ENCODE peak calls at places on chromosomes 5 and 9, in eight cellular contexts. I is NT2/D1, X is PC-3, Z is hepatocyte, L is RWPE2, O is adrenal gland, C is SJCRH30, E is H9. H is an unnamed sample. For H3K4me1 and H3K27me3, the result is how much of the 10 kb centered on the place peaks cover.

GRCh38 chr9:137694962-137695875 is 76.4 kb downstream of the EHMT1 start:
- DNase-seq in Z (peak), O (peak), C (no peak), E (peak), X (peak), L (no peak), I (peak), H (peak)

GRCh38 chr5:145101246-145101645 is 733.9 kb downstream of the PRELID2 start:
- DNase-seq in E (no peak), I (no peak), L (no peak), X (peak), O (no peak), Z (peak), C (no peak), H (no peak)

GRCh38 chr9:100686420-100686819 is 108.5 kb downstream of the CAVIN4 start:
- DNase-seq in E (no peak), C (no peak), Z (no peak), X (no peak), L (no peak), I (no peak), O (no peak), H (no peak)

GRCh38 chr5:127298036-127298429 is 7.4 kb downstream of the MEGF10 start:
- DNase-seq in X (no peak), E (no peak), L (no peak), Z (no peak), I (no peak), O (no peak), C (no peak), H (no peak)

GRCh38 chr5:74122979-74123575 is 497.1 kb downstream of the ARHGEF28 start:
- DNase-seq in C (peak), L (no peak), I (no peak), X (peak), Z (no peak), O (no peak), E (no peak), H (no peak)

GRCh38 chr9:27514551-27514950 is 9.5 kb upstream of the IFNK start:
- DNase-seq in I (no peak), E (no peak), X (no peak), L (no peak), C (no peak), O (no peak), Z (no peak), H (peak)

GRCh38 chr5:73759771-73760170 is 133.8 kb downstream of the ARHGEF28 start:
- DNase-seq in X (no peak), L (no peak), I (no peak), Z (no peak), E (no peak), C (no peak), O (peak), H (no peak)

GRCh38 chr5:172163346-172163745 is 24.7 kb downstream of the STK10 start:
- DNase-seq in I (no peak), E (no peak), X (no peak), L (no peak), C (no peak), Z (no peak), O (peak), H (no peak)

GRCh38 chr5:150434502-150434901 is 15.0 kb downstream of the RPS14 start:
- DNase-seq in I (no peak), O (no peak), E (no peak), Z (peak), X (no peak), C (peak), L (peak), H (no peak)

GRCh38 chr5:30341492-30341891 is 852.0 kb upstream of the CDH6 start:
- DNase-seq in C (no peak), E (no peak), I (no peak), O (no peak), L (no peak), Z (no peak), X (peak), H (no peak)

GRCh38 chr9:76793784-76794431 is 29.7 kb downstream of the PCA3 start:
- DNase-seq in X (no peak), E (no peak), O (no peak), Z (no peak), L (no peak), I (no peak), C (no peak), H (no peak)

GRCh38 chr5:179376701-179377420 is 31.6 kb upstream of the ADAMTS2 start:
- DNase-seq in I (no peak), L (peak), E (peak), X (no peak), Z (no peak), C (no peak), O (no peak), H (no peak)

GRCh38 chr5:110853267-110853666 is 114.5 kb downstream of the SLC25A46 start:
- DNase-seq in O (no peak), I (no peak), Z (no peak), C (no peak), E (no peak), X (peak), L (no peak), H (no peak)

GRCh38 chr9:33133186-33133585 is 34.0 kb downstream of the B4GALT1 start:
- DNase-seq in C (no peak), X (no peak), L (no peak), I (no peak), E (no peak), O (no peak), Z (no peak), H (no peak)

GRCh38 chr5:139562847-139563246 is 1.7 kb downstream of the UBE2D2 start:
- DNase-seq in I (no peak), L (no peak), C (no peak), O (no peak), X (peak), E (no peak), Z (no peak), H (no peak)

GRCh38 chr5:137137013-137137632 is 362.0 kb downstream of the SPOCK1 start:
- DNase-seq in I (no peak), E (peak), Z (no peak), L (no peak), X (no peak), C (no peak), O (no peak), H (no peak)

GRCh38 chr9:123062306-123063171 is 29.1 kb downstream of the GPR21 start:
- DNase-seq in X (no peak), I (no peak), Z (no peak), C (peak), O (no peak), L (no peak), E (no peak), H (no peak)

GRCh38 chr5:42889311-42889933 is 77.7 kb upstream of the SELENOP start:
- DNase-seq in C (peak), I (peak), X (peak), Z (peak), L (no peak), E (peak), O (peak), H (peak)

GRCh38 chr5:135295852-135296251 is 103.2 kb downstream of the MACROH2A1 start:
- DNase-seq in C (no peak), I (no peak), Z (no peak), O (no peak), L (no peak), E (no peak), X (no peak), H (no peak)

GRCh38 chr5:131694926-131695325 is 59.9 kb upstream of the RAPGEF6 start:
- DNase-seq in X (no peak), O (no peak), I (no peak), Z (no peak), E (no peak), L (no peak), C (no peak), H (no peak)

GRCh38 chr9:126916909-126917308 is 2.3 kb downstream of the RALGPS1 start:
- DNase-seq in I (no peak), L (no peak), C (no peak), Z (no peak), X (no peak), E (peak), O (no peak), H (no peak)

GRCh38 chr5:68548959-68549676 is 333.6 kb downstream of the PIK3R1 start:
- DNase-seq in O (no peak), I (no peak), X (peak), L (peak), E (no peak), Z (peak), C (peak), H (no peak)

GRCh38 chr5:42950466-42951168 is 89.5 kb downstream of the ANXA2R start:
- DNase-seq in Z (no peak), E (peak), C (peak), I (peak), X (peak), L (peak), O (peak), H (peak)

DNA sequence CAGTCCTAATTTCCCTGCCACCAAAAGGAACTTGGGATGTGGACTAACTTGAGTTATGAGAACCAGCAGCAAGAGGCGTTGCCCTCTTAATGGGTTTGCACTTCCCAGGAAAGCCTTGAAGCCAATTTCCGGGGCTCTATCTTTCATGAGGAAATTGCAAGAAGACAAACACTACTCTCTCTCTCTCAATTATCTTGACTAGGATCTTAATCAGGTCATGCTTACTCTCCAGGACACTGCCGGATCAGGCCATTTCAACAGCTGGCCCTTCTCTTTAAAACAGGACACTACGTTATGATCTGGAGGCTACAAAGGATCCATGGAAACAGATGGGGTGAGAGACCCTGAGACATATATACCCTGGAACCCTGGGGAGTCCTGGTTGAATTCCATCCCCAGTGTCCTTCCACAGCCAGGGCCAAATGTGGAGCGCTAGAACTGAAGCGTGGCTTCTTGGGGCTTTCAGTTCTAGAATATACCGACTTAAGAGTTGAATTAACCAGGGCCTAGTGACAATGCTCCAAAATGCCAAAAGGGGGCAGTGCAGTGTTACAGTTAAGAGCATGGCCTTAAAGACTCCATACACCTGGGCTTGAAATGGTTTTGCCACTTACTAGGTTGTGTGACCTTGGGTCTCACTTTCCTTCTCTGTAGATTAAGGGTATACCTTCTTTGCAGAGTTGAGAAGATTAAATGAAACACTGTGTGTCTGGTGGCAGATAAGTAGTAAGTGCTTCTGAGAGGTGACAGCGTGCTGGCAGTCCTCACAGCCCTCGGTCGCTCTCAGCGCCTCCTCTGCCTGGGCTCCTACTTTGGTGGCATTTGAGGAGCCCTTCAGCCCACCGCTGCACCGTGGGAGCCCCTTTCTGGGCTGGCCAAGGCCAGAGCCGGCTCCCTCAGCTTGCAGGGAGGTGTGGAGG is 21.1 kb downstream of the FAM219A start:
- DNase-seq in C (peak), Z (peak), E (peak), L (no peak), X (peak), I (peak), O (peak), H (peak)
- H3K4me1 ChIP-seq in C (under half), Z (under half), E (under half), L (under half), X (under half), I (under half), O (under half), H (under half)

GRCh38 chr9:124504530-124505005 is 2.6 kb downstream of the NR5A1 start:
- DNase-seq in E (no peak), I (no peak), X (no peak), O (no peak), Z (no peak), L (no peak), C (no peak), H (no peak)

GRCh38 chr9:124505006-124505900 is 1.9 kb downstream of the NR5A1 start:
- DNase-seq in Z (no peak), I (peak), C (no peak), O (peak), E (no peak), X (no peak), L (no peak), H (no peak)

GRCh38 chr9:124505901-124506346 is 1.3 kb downstream of the NR5A1 start:
- DNase-seq in I (no peak), O (peak), Z (no peak), E (no peak), X (no peak), L (no peak), C (no peak), H (no peak)

GRCh38 chr9:124502711-124503702 is 4.2 kb downstream of the NR5A1 start:
- DNase-seq in Z (no peak), C (no peak), O (peak), X (no peak), I (no peak), E (peak), L (peak), H (no peak)

GRCh38 chr9:124503713-124504529 is 3.3 kb downstream of the NR5A1 start:
- DNase-seq in C (no peak), Z (no peak), E (no peak), I (no peak), L (peak), O (peak), X (no peak), H (no peak)
- H3K27me3 ChIP-seq in C (under half), Z (half or more), E (under half), I (under half), L (under half), O (under half), X (under half), H (half or more)

DNA sequence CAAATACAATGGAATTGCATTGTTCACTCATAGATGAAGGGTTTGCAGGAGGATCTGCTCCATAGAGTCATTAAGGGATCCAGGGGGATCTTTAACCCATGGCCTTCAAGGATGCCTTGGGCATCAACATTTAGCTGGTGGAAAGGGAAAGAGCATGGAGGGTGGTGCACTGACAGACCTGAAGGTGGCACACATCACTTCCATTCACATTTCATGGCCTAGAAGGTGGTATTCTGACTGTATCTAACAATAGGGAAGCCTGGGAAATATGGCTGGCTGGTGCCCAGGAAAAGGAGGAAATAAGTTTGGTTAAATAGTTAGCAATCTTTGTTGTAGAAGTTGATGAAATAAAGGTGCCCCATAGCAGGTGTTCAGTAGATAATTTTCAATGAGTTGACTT is 230.2 kb downstream of the CD180 start:
- DNase-seq in C (no peak), I (no peak), E (no peak), L (no peak), X (peak), Z (no peak), O (no peak), H (no peak)
- H3K4me1 ChIP-seq in C (under half), I (under half), E (under half), L (under half), X (under half), Z (under half), O (under half), H (under half)

GRCh38 chr5:169152453-169152852 is 148.5 kb downstream of the SLIT3 start:
- DNase-seq in X (no peak), O (no peak), Z (no peak), C (no peak), L (no peak), I (no peak), E (no peak), H (no peak)
- H3K27me3 ChIP-seq in X (under half), O (under half), Z (under half), C (under half), L (under half), I (under half), E (under half), H (under half)

GRCh38 chr5:17225551-17225950 is 8.1 kb downstream of the BASP1 start:
- DNase-seq in O (no peak), X (no peak), L (no peak), E (no peak), C (no peak), I (no peak), Z (no peak), H (no peak)
- H3K4me1 ChIP-seq in O (under half), X (under half), L (half or more), E (under half), C (under half), I (under half), Z (under half), H (under half)

H was measured in heart right ventricle.